ENCODE peak calls at places on chromosomes 16 and 17, in four cellular contexts. A, G, F and M are unnamed samples.

GRCh38 chr16:85416267-85417109 is 196.6 kb upstream of the GSE1 start:
- DNase-seq in A (peak), G (no peak), F (no peak), M (no peak)

GRCh38 chr17:73870035-73870434 is 225.8 kb upstream of the SDK2 start:
- DNase-seq in A (no peak), G (no peak), F (no peak), M (no peak)

GRCh38 chr17:57551321-57552079 is 193.6 kb downstream of the CCDC182 start:
- DNase-seq in A (no peak), G (no peak), F (no peak), M (no peak)

GRCh38 chr17:80104321-80104955 is 3.1 kb downstream of the GAA start:
- DNase-seq in A (no peak), G (no peak), F (no peak), M (no peak)

GRCh38 chr16:69935278-69935711 is 15.8 kb upstream of the CLEC18A start:
- DNase-seq in A (no peak), G (no peak), F (no peak), M (no peak)

GRCh38 chr17:44241104-44241503 is 21.6 kb upstream of the UBTF start:
- DNase-seq in A (no peak), G (no peak), F (no peak), M (no peak)

GRCh38 chr17:64178011-64178825 is 48.3 kb upstream of the ERN1 start:
- DNase-seq in A (no peak), G (peak), F (no peak), M (no peak)

GRCh38 chr17:50117202-50118040 is 12.5 kb downstream of the SAMD14 start:
- DNase-seq in A (peak), G (no peak), F (no peak), M (no peak)

GRCh38 chr16:30041841-30042240 is 10.8 kb upstream of the TLCD3B start:
- DNase-seq in A (no peak), G (no peak), F (no peak), M (no peak)

GRCh38 chr16:30923554-30924085 is at the start of gene FBXL19:
- DNase-seq in A (no peak), G (no peak), F (no peak), M (no peak)